ENCODE peak calls at places on chromosomes 5 and 9, in seven cellular contexts. G is mucosa of gallbladder, Z is GM06990, Y is amniotic stem cell, D is KBM-7, H is iPS DF 6.9, V is AG09319. X is an unnamed sample.

GRCh38 chr5:153601377-153601776 is 110.9 kb downstream of the GRIA1 start:
- DNase-seq in G (no peak), Z (no peak), Y (no peak), D (no peak), H (no peak), V (no peak), X (no peak)

GRCh38 chr5:40521925-40522324 is 157.8 kb upstream of the PTGER4 start:
- DNase-seq in G (no peak), Z (no peak), Y (no peak), D (no peak), H (no peak), V (no peak), X (no peak)

GRCh38 chr5:38051711-38052508 is 206.4 kb upstream of the EGFLAM start:
- DNase-seq in G (no peak), Z (no peak), Y (no peak), D (no peak), H (no peak), V (no peak), X (no peak)

GRCh38 chr9:109453210-109453842 is 44.8 kb downstream of the PTPN3 start:
- DNase-seq in G (peak), Z (no peak), Y (peak), D (no peak), H (no peak), V (peak), X (peak)

GRCh38 chr9:91417602-91418218 is 5.9 kb downstream of the NFIL3 start:
- DNase-seq in G (no peak), Z (no peak), Y (no peak), D (no peak), H (no peak), V (no peak), X (no peak)

GRCh38 chr5:39891376-39891775 is 466.6 kb upstream of the DAB2 start:
- DNase-seq in G (no peak), Z (no peak), Y (no peak), D (no peak), H (no peak), V (no peak), X (no peak)

GRCh38 chr5:125409101-125409495 is 662.7 kb upstream of the ZNF608 start:
- DNase-seq in G (no peak), Z (no peak), Y (no peak), D (no peak), H (no peak), V (no peak), X (no peak)

GRCh38 chr9:78821126-78821822 is 524.3 kb downstream of the PSAT1 start:
- DNase-seq in G (no peak), Z (no peak), Y (no peak), D (peak), H (no peak), V (no peak), X (no peak)

GRCh38 chr5:135916638-135917263 is 21.1 kb upstream of the IL9 start:
- DNase-seq in G (no peak), Z (no peak), Y (no peak), D (no peak), H (no peak), V (no peak), X (no peak)

GRCh38 chr5:132433141-132433540 is 57.4 kb downstream of the IRF1 start:
- DNase-seq in G (no peak), Z (no peak), Y (no peak), D (no peak), H (no peak), V (no peak), X (no peak)

GRCh38 chr5:156473271-156473935 is 146.4 kb downstream of the SGCD start:
- DNase-seq in G (no peak), Z (no peak), Y (no peak), D (no peak), H (no peak), V (no peak), X (no peak)

GRCh38 chr9:88400021-88400420 is 11.8 kb downstream of the SPIN1 start:
- DNase-seq in G (no peak), Z (no peak), Y (peak), D (no peak), H (no peak), V (no peak), X (no peak)

GRCh38 chr9:74742176-74742575 is 145.5 kb downstream of the TRPM6 start:
- DNase-seq in G (no peak), Z (no peak), Y (no peak), D (no peak), H (no peak), V (no peak), X (no peak)

GRCh38 chr5:124663101-124663506 is 83.3 kb downstream of the ZNF608 start:
- DNase-seq in G (no peak), Z (no peak), Y (no peak), D (no peak), H (no peak), V (no peak), X (no peak)

GRCh38 chr5:33091571-33092363 is 349.0 kb upstream of the TARS1 start:
- DNase-seq in G (no peak), Z (no peak), Y (peak), D (no peak), H (no peak), V (peak), X (peak)

GRCh38 chr9:8486095-8486494 is 686.5 kb upstream of the DMAC1 start:
- DNase-seq in G (peak), Z (no peak), Y (no peak), D (no peak), H (peak), V (no peak), X (no peak)

GRCh38 chr9:23464275-23464674 is 361.8 kb downstream of the ELAVL2 start:
- DNase-seq in G (no peak), Z (no peak), Y (no peak), D (no peak), H (no peak), V (no peak), X (no peak)

GRCh38 chr9:13750639-13751038 is 471.1 kb upstream of the MPDZ start:
- DNase-seq in G (no peak), Z (no peak), Y (no peak), D (no peak), H (no peak), V (no peak), X (no peak)

GRCh38 chr5:168329302-168329701 is 37.9 kb downstream of the WWC1 start:
- DNase-seq in G (no peak), Z (no peak), Y (no peak), D (no peak), H (no peak), V (no peak), X (no peak)

GRCh38 chr9:106945727-106946690 is 83.0 kb downstream of the ZNF462 start:
- DNase-seq in G (no peak), Z (no peak), Y (peak), D (no peak), H (no peak), V (peak), X (no peak)

GRCh38 chr5:109917966-109918365 is 228.2 kb downstream of the MAN2A1 start:
- DNase-seq in G (no peak), Z (no peak), Y (no peak), D (no peak), H (no peak), V (peak), X (no peak)

GRCh38 chr5:72572236-72572765 is 65.1 kb upstream of the ZNF366 start:
- DNase-seq in G (no peak), Z (no peak), Y (no peak), D (no peak), H (no peak), V (no peak), X (no peak)

X was measured in BJ.